ENCODE peak calls at places on chromosomes 13 and 19, in five cellular contexts. One of them, this sample, is unnamed. For H3K9me3, the result is how much of the 10 kb centered on the place peaks cover.

GRCh38 chr19:18725755-18726416 is 42.4 kb downstream of the CRTC1 start:
- DNase-seq in tibial artery: no peak
- DNase-seq in IMR-90: no peak
- DNase-seq in left ventricle myocardium inferior: no peak
- DNase-seq in PC-3: no peak
- DNase-seq in this sample: no peak

GRCh38 chr13:59680429-59681024 is 483.2 kb downstream of the DIAPH3 start:
- DNase-seq in tibial artery: no peak
- DNase-seq in IMR-90: peak
- DNase-seq in left ventricle myocardium inferior: no peak
- DNase-seq in PC-3: peak
- DNase-seq in this sample: no peak

GRCh38 chr19:43354305-43354627 is 780 bp downstream of the CD177 start:
- DNase-seq in tibial artery: no peak
- DNase-seq in IMR-90: no peak
- DNase-seq in left ventricle myocardium inferior: no peak
- DNase-seq in PC-3: no peak
- DNase-seq in this sample: no peak

GRCh38 chr19:5081441-5082161 is 112.7 kb downstream of the KDM4B start:
- DNase-seq in tibial artery: no peak
- DNase-seq in IMR-90: no peak
- DNase-seq in left ventricle myocardium inferior: no peak
- DNase-seq in PC-3: no peak
- DNase-seq in this sample: no peak

GRCh38 chr13:73421310-73421912 is 362.6 kb downstream of the KLF5 start:
- DNase-seq in tibial artery: no peak
- DNase-seq in IMR-90: peak
- DNase-seq in left ventricle myocardium inferior: no peak
- DNase-seq in PC-3: peak
- DNase-seq in this sample: no peak

GRCh38 chr13:34654203-34654602 is 287.9 kb upstream of the NBEA start:
- DNase-seq in tibial artery: no peak
- DNase-seq in IMR-90: no peak
- DNase-seq in left ventricle myocardium inferior: no peak
- DNase-seq in PC-3: no peak
- DNase-seq in this sample: no peak

GRCh38 chr13:97401421-97401820 is 32.5 kb upstream of the RAP2A start:
- DNase-seq in tibial artery: no peak
- DNase-seq in IMR-90: no peak
- DNase-seq in left ventricle myocardium inferior: no peak
- DNase-seq in PC-3: no peak
- DNase-seq in this sample: no peak

GRCh38 chr13:44703371-44703770 is 127.2 kb upstream of the TSC22D1 start:
- DNase-seq in tibial artery: no peak
- DNase-seq in IMR-90: peak
- DNase-seq in left ventricle myocardium inferior: no peak
- DNase-seq in PC-3: peak
- DNase-seq in this sample: no peak

GRCh38 chr19:7200739-7201138 is 93.5 kb downstream of the INSR start:
- DNase-seq in tibial artery: no peak
- DNase-seq in IMR-90: no peak
- DNase-seq in left ventricle myocardium inferior: no peak
- DNase-seq in PC-3: no peak
- DNase-seq in this sample: no peak

GRCh38 chr19:35756373-35757230 is at the start of gene HSPB6:
- DNase-seq in tibial artery: peak
- DNase-seq in IMR-90: peak
- DNase-seq in left ventricle myocardium inferior: peak
- DNase-seq in PC-3: no peak
- DNase-seq in this sample: no peak

GRCh38 chr13:80591978-80592377 is 251.1 kb upstream of the SPRY2 start:
- DNase-seq in tibial artery: no peak
- DNase-seq in IMR-90: no peak
- DNase-seq in left ventricle myocardium inferior: no peak
- DNase-seq in PC-3: no peak
- DNase-seq in this sample: no peak

GRCh38 chr19:35519291-35519690 is 5.8 kb upstream of the DMKN start:
- DNase-seq in tibial artery: no peak
- DNase-seq in IMR-90: peak
- DNase-seq in left ventricle myocardium inferior: no peak
- DNase-seq in PC-3: peak
- DNase-seq in this sample: no peak

GRCh38 chr13:37695200-37695599 is 96.6 kb upstream of the POSTN start:
- DNase-seq in tibial artery: no peak
- DNase-seq in IMR-90: no peak
- DNase-seq in left ventricle myocardium inferior: no peak
- DNase-seq in PC-3: no peak
- DNase-seq in this sample: no peak

GRCh38 chr19:35040474-35040825 is 1.1 kb upstream of the HPN start:
- DNase-seq in tibial artery: no peak
- DNase-seq in IMR-90: no peak
- DNase-seq in left ventricle myocardium inferior: no peak
- DNase-seq in PC-3: no peak
- DNase-seq in this sample: no peak

GRCh38 chr19:16378291-16378889 is 53.8 kb downstream of the KLF2 start:
- DNase-seq in tibial artery: no peak
- DNase-seq in IMR-90: no peak
- DNase-seq in left ventricle myocardium inferior: no peak
- DNase-seq in PC-3: no peak
- DNase-seq in this sample: no peak

GRCh38 chr19:58181902-58182576 is 822 bp upstream of the ZNF274 start:
- DNase-seq in tibial artery: no peak
- DNase-seq in IMR-90: no peak
- DNase-seq in left ventricle myocardium inferior: peak
- DNase-seq in PC-3: peak
- DNase-seq in this sample: no peak
- H3K9me3 ChIP-seq in tibial artery: half or more
- H3K9me3 ChIP-seq in IMR-90: half or more
- H3K9me3 ChIP-seq in left ventricle myocardium inferior: half or more
- H3K9me3 ChIP-seq in PC-3: half or more
- H3K9me3 ChIP-seq in this sample: under half

GRCh38 chr19:56841194-56841546 is 644 bp upstream of the PEG3 start:
- DNase-seq in tibial artery: no peak
- DNase-seq in IMR-90: no peak
- DNase-seq in left ventricle myocardium inferior: no peak
- DNase-seq in PC-3: no peak
- DNase-seq in this sample: no peak
- H3K4me3 ChIP-seq in tibial artery: peak
- H3K4me3 ChIP-seq in IMR-90: no peak
- H3K4me3 ChIP-seq in left ventricle myocardium inferior: peak
- H3K4me3 ChIP-seq in PC-3: no peak
- H3K4me3 ChIP-seq in this sample: no peak

GRCh38 chr13:33249894-33250293 is 35.7 kb downstream of the STARD13 start:
- DNase-seq in tibial artery: no peak
- DNase-seq in IMR-90: no peak
- DNase-seq in left ventricle myocardium inferior: no peak
- DNase-seq in PC-3: no peak
- DNase-seq in this sample: no peak
- H3K9me3 ChIP-seq in tibial artery: under half
- H3K9me3 ChIP-seq in IMR-90: under half
- H3K9me3 ChIP-seq in left ventricle myocardium inferior: under half
- H3K9me3 ChIP-seq in PC-3: under half
- H3K9me3 ChIP-seq in this sample: under half

DNA sequence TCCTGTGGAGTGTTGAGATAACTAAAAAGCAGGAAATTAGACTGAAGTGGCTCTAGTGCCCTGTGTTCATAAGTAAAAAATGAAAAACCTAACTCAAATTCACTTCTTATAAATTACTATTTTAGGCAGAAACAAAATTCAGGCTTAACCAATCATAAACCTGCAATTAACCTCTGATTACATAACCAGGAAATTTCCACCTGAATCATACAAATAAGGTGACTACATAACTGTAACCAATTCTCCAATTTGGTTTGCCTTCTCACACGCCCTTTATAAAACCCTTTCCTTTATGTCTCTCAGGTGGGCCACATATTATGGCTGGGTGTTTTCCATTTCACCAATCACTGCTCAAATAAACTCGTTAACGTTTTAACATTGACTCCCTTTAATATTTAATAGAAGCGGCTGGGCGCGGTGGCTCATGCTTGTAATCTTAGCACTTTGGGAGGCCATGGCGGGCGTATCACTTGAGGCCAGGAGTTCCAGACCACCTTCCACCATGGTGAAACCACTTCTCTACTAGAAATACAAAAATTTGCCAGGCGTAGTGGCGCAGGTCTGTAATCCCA is 22.9 kb upstream of the ZNF724 start:
- DNase-seq in tibial artery: peak
- DNase-seq in IMR-90: no peak
- DNase-seq in left ventricle myocardium inferior: no peak
- DNase-seq in PC-3: no peak
- DNase-seq in this sample: no peak
- H3K4me3 ChIP-seq in tibial artery: peak
- H3K4me3 ChIP-seq in IMR-90: peak
- H3K4me3 ChIP-seq in left ventricle myocardium inferior: peak
- H3K4me3 ChIP-seq in PC-3: peak
- H3K4me3 ChIP-seq in this sample: peak

GRCh38 chr13:78610381-78610883 is 7.1 kb upstream of the POU4F1 start:
- DNase-seq in tibial artery: no peak
- DNase-seq in IMR-90: peak
- DNase-seq in left ventricle myocardium inferior: no peak
- DNase-seq in PC-3: peak
- DNase-seq in this sample: no peak

GRCh38 chr13:78608254-78608704 is 4.9 kb upstream of the POU4F1 start:
- DNase-seq in tibial artery: no peak
- DNase-seq in IMR-90: no peak
- DNase-seq in left ventricle myocardium inferior: no peak
- DNase-seq in PC-3: no peak
- DNase-seq in this sample: no peak

GRCh38 chr13:78607409-78608253 is 4.3 kb upstream of the POU4F1 start:
- DNase-seq in tibial artery: no peak
- DNase-seq in IMR-90: no peak
- DNase-seq in left ventricle myocardium inferior: no peak
- DNase-seq in PC-3: no peak
- DNase-seq in this sample: peak

GRCh38 chr13:78609464-78610205 is 6.3 kb upstream of the POU4F1 start:
- DNase-seq in tibial artery: no peak
- DNase-seq in IMR-90: no peak
- DNase-seq in left ventricle myocardium inferior: no peak
- DNase-seq in PC-3: no peak
- DNase-seq in this sample: no peak

DNA sequence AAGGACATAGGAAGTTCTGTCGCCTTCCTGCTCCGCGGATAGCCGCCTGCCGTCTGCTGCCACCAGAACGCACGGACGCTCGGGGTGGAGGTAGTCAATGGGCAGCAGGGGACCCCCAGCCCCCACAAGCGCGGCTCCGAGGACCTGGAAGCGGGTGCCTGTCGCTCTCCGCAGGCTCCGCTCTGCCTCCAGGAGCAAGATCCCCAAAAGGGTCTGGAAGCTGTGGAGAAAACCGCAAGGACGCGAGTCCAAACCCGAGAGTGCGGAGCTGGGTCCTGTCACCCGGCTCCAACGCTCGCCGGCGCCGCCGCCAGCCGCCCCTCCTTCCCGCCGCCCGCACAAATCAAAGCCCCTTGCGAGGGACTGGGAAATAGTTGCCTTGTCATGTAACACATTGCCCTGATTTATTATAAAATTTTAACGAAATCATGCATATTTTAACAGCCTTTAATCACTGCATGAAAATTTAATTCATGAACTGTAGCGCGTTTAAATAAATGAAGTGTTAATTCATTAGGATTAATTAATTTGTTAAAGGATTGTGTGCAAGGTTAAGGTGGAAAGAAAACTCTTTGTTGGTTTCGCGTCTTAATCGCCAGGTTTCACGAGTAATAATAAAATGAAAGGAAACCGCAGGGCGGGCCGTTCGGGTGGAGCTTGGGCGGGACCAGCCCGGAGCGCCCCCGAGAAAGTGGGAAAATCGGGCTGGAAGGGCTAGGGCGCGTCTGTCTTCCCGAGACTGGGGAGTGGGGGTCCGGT is 5.5 kb upstream of the POU4F1 start:
- DNase-seq in tibial artery: no peak
- DNase-seq in IMR-90: no peak
- DNase-seq in left ventricle myocardium inferior: no peak
- DNase-seq in PC-3: no peak
- DNase-seq in this sample: peak
- H3K9me3 ChIP-seq in tibial artery: under half
- H3K9me3 ChIP-seq in IMR-90: under half
- H3K9me3 ChIP-seq in left ventricle myocardium inferior: under half
- H3K9me3 ChIP-seq in PC-3: under half
- H3K9me3 ChIP-seq in this sample: under half

GRCh38 chr19:862529-863304 is 3.3 kb downstream of the CFD start:
- DNase-seq in tibial artery: no peak
- DNase-seq in IMR-90: peak
- DNase-seq in left ventricle myocardium inferior: no peak
- DNase-seq in PC-3: no peak
- DNase-seq in this sample: peak
- H3K4me3 ChIP-seq in tibial artery: no peak
- H3K4me3 ChIP-seq in IMR-90: no peak
- H3K4me3 ChIP-seq in left ventricle myocardium inferior: peak
- H3K4me3 ChIP-seq in PC-3: no peak
- H3K4me3 ChIP-seq in this sample: no peak

GRCh38 chr13:28159057-28159456 is 20.7 kb downstream of the PAN3 start:
- DNase-seq in tibial artery: no peak
- DNase-seq in IMR-90: no peak
- DNase-seq in left ventricle myocardium inferior: no peak
- DNase-seq in PC-3: no peak
- DNase-seq in this sample: no peak
- H3K9me3 ChIP-seq in tibial artery: under half
- H3K9me3 ChIP-seq in IMR-90: under half
- H3K9me3 ChIP-seq in left ventricle myocardium inferior: under half
- H3K9me3 ChIP-seq in PC-3: under half
- H3K9me3 ChIP-seq in this sample: under half

GRCh38 chr13:51826606-51827005 is 18.4 kb downstream of the TMEM272 start:
- DNase-seq in tibial artery: no peak
- DNase-seq in IMR-90: no peak
- DNase-seq in left ventricle myocardium inferior: peak
- DNase-seq in PC-3: no peak
- DNase-seq in this sample: no peak
- H3K4me3 ChIP-seq in tibial artery: no peak
- H3K4me3 ChIP-seq in IMR-90: no peak
- H3K4me3 ChIP-seq in left ventricle myocardium inferior: peak
- H3K4me3 ChIP-seq in PC-3: no peak
- H3K4me3 ChIP-seq in this sample: no peak

This sample was measured in left lung.